ENCODE peak calls at places on chromosomes 7 and 10, in nine cellular contexts. T, M, R, Z, Q, B, F, X and A are unnamed samples.

GRCh38 chr7:150753826-150754603 is 16.8 kb downstream of the GIMAP5 start:
- DNase-seq in T (peak), M (no peak), R (no peak), Z (no peak), Q (no peak), B (peak), F (no peak), X (no peak), A (no peak)

GRCh38 chr10:48447356-48448215 is 141.1 kb downstream of the MAPK8 start:
- DNase-seq in T (peak), M (peak), R (no peak), Z (no peak), Q (no peak), B (no peak), F (no peak), X (no peak), A (no peak)

GRCh38 chr7:31958216-31958615 is 112.0 kb downstream of the PDE1C start:
- DNase-seq in T (no peak), M (peak), R (no peak), Z (no peak), Q (peak), B (peak), F (no peak), X (no peak), A (no peak)

GRCh38 chr10:104252349-104252748 is 2.3 kb upstream of the GSTO1 start:
- DNase-seq in T (no peak), M (no peak), R (no peak), Z (no peak), Q (no peak), B (no peak), F (no peak), X (no peak), A (no peak)

GRCh38 chr7:39703143-39703542 is 79.8 kb downstream of the RALA start:
- DNase-seq in T (no peak), M (no peak), R (no peak), Z (no peak), Q (no peak), B (no peak), F (no peak), X (no peak), A (no peak)

GRCh38 chr7:27944626-27945025 is 204.7 kb downstream of the TAX1BP1 start:
- DNase-seq in T (no peak), M (peak), R (no peak), Z (no peak), Q (no peak), B (no peak), F (no peak), X (no peak), A (no peak)

GRCh38 chr10:14904316-14904732 is 25.7 kb downstream of the SUV39H2 start:
- DNase-seq in T (peak), M (peak), R (no peak), Z (peak), Q (peak), B (peak), F (no peak), X (no peak), A (no peak)

GRCh38 chr10:43042503-43043341 is 34.1 kb upstream of the RET start:
- DNase-seq in T (no peak), M (no peak), R (peak), Z (no peak), Q (no peak), B (no peak), F (no peak), X (no peak), A (no peak)

GRCh38 chr10:131977323-131978096 is 4.2 kb downstream of the BNIP3 start:
- DNase-seq in T (no peak), M (no peak), R (no peak), Z (no peak), Q (no peak), B (no peak), F (no peak), X (no peak), A (no peak)

GRCh38 chr7:5526190-5527037 is 102.8 kb upstream of the TNRC18 start:
- DNase-seq in T (no peak), M (no peak), R (no peak), Z (no peak), Q (no peak), B (peak), F (peak), X (peak), A (peak)

GRCh38 chr7:101717986-101718746 is 89.1 kb upstream of the MYL10 start:
- DNase-seq in T (no peak), M (peak), R (no peak), Z (no peak), Q (peak), B (peak), F (no peak), X (no peak), A (no peak)

GRCh38 chr7:139737221-139738100 is 40.3 kb downstream of the HIPK2 start:
- DNase-seq in T (no peak), M (no peak), R (no peak), Z (no peak), Q (no peak), B (no peak), F (no peak), X (no peak), A (peak)